ENCODE peak calls at places on chromosomes 5 and 9, in five cellular contexts. G is A549, K is RKO, H is heart left ventricle, L is HCT116. A is an unnamed sample.
A peak's percentile ranks its signal among the peaks of the same experiment; 100 is the strongest.

GRCh38 chr9:9819886-9820285 is 792.9 kb downstream of the PTPRD start:
- DNase-seq in G (no peak), K (no peak), H (no peak), L (no peak), A (no peak)

GRCh38 chr5:164153469-164154172 is 648.2 kb downstream of the MAT2B start:
- DNase-seq in G (no peak), K (no peak), H (no peak), L (no peak), A (no peak)

GRCh38 chr9:93574900-93575705 is 1.3 kb upstream of the PHF2 start:
- DNase-seq in G (no peak), K (no peak), H (no peak), L (no peak), A (no peak)

GRCh38 chr5:165630211-165630866 is 2124.9 kb downstream of the MAT2B start:
- DNase-seq in G (peak; percentile 7), K (peak; percentile 68), H (peak; percentile 36), L (no peak), A (peak; percentile 44)

GRCh38 chr5:168798065-168799023 is 219.2 kb upstream of the PANK3 start:
- DNase-seq in G (no peak), K (no peak), H (no peak), L (no peak), A (no peak)

GRCh38 chr9:79129865-79130480 is 441.8 kb upstream of the TLE4 start:
- DNase-seq in G (peak; percentile 26), K (peak; percentile 47), H (peak; percentile 16), L (peak; percentile 7), A (peak; percentile 40)

GRCh38 chr5:148816822-148817221 is 9.6 kb upstream of the ADRB2 start:
- DNase-seq in G (no peak), K (no peak), H (no peak), L (no peak), A (no peak)

GRCh38 chr5:33257807-33258491 is 182.8 kb upstream of the TARS1 start:
- DNase-seq in G (no peak), K (peak; percentile 65), H (no peak), L (peak; percentile 3), A (no peak)

GRCh38 chr5:111556504-111556903 is 44.2 kb upstream of the STARD4 start:
- DNase-seq in G (no peak), K (no peak), H (no peak), L (no peak), A (no peak)

GRCh38 chr9:115649991-115650472 is 503.6 kb upstream of the PAPPA start:
- DNase-seq in G (no peak), K (no peak), H (peak; percentile 53), L (no peak), A (no peak)

GRCh38 chr9:91714020-91714721 is 235.9 kb downstream of the ROR2 start:
- DNase-seq in G (no peak), K (no peak), H (peak; percentile 31), L (peak; percentile 34), A (no peak)

GRCh38 chr9:93682155-93682968 is 106.0 kb downstream of the PHF2 start:
- DNase-seq in G (peak; percentile 66), K (peak; percentile 53), H (peak; percentile 37), L (peak; percentile 34), A (peak; percentile 64)

GRCh38 chr9:86352440-86353106 is 1.6 kb downstream of the TUT7 start:
- DNase-seq in G (no peak), K (peak; percentile 87), H (no peak), L (no peak), A (no peak)

GRCh38 chr9:127388037-127388855 is 8.7 kb upstream of the SLC2A8 start:
- DNase-seq in G (peak; percentile 82), K (peak; percentile 96), H (no peak), L (peak; percentile 86), A (no peak)

GRCh38 chr5:179267071-179267670 is 78.1 kb downstream of the ADAMTS2 start:
- DNase-seq in G (no peak), K (no peak), H (no peak), L (no peak), A (no peak)

GRCh38 chr9:128713411-128713780 is 10.5 kb downstream of the ZDHHC12 start:
- DNase-seq in G (no peak), K (no peak), H (no peak), L (no peak), A (no peak)

GRCh38 chr5:155616779-155617392 is 603.3 kb downstream of the KIF4B start:
- DNase-seq in G (peak; percentile 52), K (peak; percentile 19), H (no peak), L (no peak), A (peak; percentile 55)

GRCh38 chr5:148760945-148761638 is 65.3 kb upstream of the ADRB2 start:
- DNase-seq in G (no peak), K (no peak), H (no peak), L (no peak), A (no peak)

GRCh38 chr5:32684261-32684660 is 26.9 kb upstream of the NPR3 start:
- DNase-seq in G (no peak), K (no peak), H (no peak), L (no peak), A (no peak)

GRCh38 chr9:136685216-136685615 is 2.0 kb downstream of the AGPAT2 start:
- DNase-seq in G (no peak), K (no peak), H (no peak), L (no peak), A (no peak)

GRCh38 chr5:140785905-140786686 is at the start of gene PCDHA1:
- DNase-seq in G (peak; percentile 29), K (peak; percentile 57), H (no peak), L (no peak), A (peak; percentile 86)

GRCh38 chr9:2506310-2506709 is 115.3 kb upstream of the VLDLR start:
- DNase-seq in G (no peak), K (no peak), H (peak; percentile 17), L (no peak), A (no peak)

GRCh38 chr9:120539951-120540350 is 40.0 kb downstream of the CDK5RAP2 start:
- DNase-seq in G (no peak), K (no peak), H (no peak), L (no peak), A (no peak)

GRCh38 chr9:91864372-91864771 is 85.7 kb downstream of the ROR2 start:
- DNase-seq in G (no peak), K (no peak), H (no peak), L (no peak), A (no peak)

GRCh38 chr9:129040113-129040643 is 3.8 kb downstream of the MIGA2 start:
- DNase-seq in G (no peak), K (no peak), H (no peak), L (no peak), A (no peak)

GRCh38 chr9:79220666-79221065 is 351.1 kb upstream of the TLE4 start:
- DNase-seq in G (no peak), K (no peak), H (no peak), L (no peak), A (no peak)

GRCh38 chr5:177369050-177369912 is 11.6 kb downstream of the RGS14 start:
- DNase-seq in G (peak; percentile 86), K (peak; percentile 60), H (no peak), L (no peak), A (peak; percentile 71)

A was measured in T47D.